ENCODE peak calls at places on chromosomes 2 and 18, in ten cellular contexts. One of them, this sample, is unnamed.

GRCh38 chr2:71212336-71212735 is 14.6 kb downstream of the PAIP2B start:
- DNase-seq in heart right ventricle: no peak
- DNase-seq in HCT116: no peak
- DNase-seq in tibial artery: no peak
- DNase-seq in SK-N-SH: no peak
- DNase-seq in sigmoid colon: no peak
- DNase-seq in left ventricle myocardium inferior: no peak
- DNase-seq in PC-3: no peak
- DNase-seq in endodermal cell: no peak
- DNase-seq in spleen: no peak
- DNase-seq in this sample: no peak

GRCh38 chr18:73987247-73987980 is 160.2 kb downstream of the FBXO15 start:
- DNase-seq in heart right ventricle: no peak
- DNase-seq in HCT116: no peak
- DNase-seq in tibial artery: no peak
- DNase-seq in SK-N-SH: no peak
- DNase-seq in sigmoid colon: no peak
- DNase-seq in left ventricle myocardium inferior: no peak
- DNase-seq in PC-3: peak; percentile 64
- DNase-seq in endodermal cell: no peak
- DNase-seq in spleen: no peak
- DNase-seq in this sample: no peak

GRCh38 chr2:112614201-112614840 is 29.9 kb downstream of the CHCHD5 start:
- DNase-seq in heart right ventricle: no peak
- DNase-seq in HCT116: no peak
- DNase-seq in tibial artery: no peak
- DNase-seq in SK-N-SH: no peak
- DNase-seq in sigmoid colon: peak; percentile 53
- DNase-seq in left ventricle myocardium inferior: no peak
- DNase-seq in PC-3: no peak
- DNase-seq in endodermal cell: peak; percentile 86
- DNase-seq in spleen: peak; percentile 45
- DNase-seq in this sample: no peak

GRCh38 chr2:238585836-238586821 is 159.4 kb downstream of the ASB1 start:
- DNase-seq in heart right ventricle: no peak
- DNase-seq in HCT116: no peak
- DNase-seq in tibial artery: no peak
- DNase-seq in SK-N-SH: no peak
- DNase-seq in sigmoid colon: peak; percentile 76
- DNase-seq in left ventricle myocardium inferior: no peak
- DNase-seq in PC-3: no peak
- DNase-seq in endodermal cell: peak; percentile 36
- DNase-seq in spleen: peak; percentile 54
- DNase-seq in this sample: no peak

GRCh38 chr2:235444101-235444597 is 49.7 kb upstream of the AGAP1 start:
- DNase-seq in heart right ventricle: no peak
- DNase-seq in HCT116: peak; percentile 45
- DNase-seq in tibial artery: no peak
- DNase-seq in SK-N-SH: no peak
- DNase-seq in sigmoid colon: no peak
- DNase-seq in left ventricle myocardium inferior: no peak
- DNase-seq in PC-3: peak; percentile 45
- DNase-seq in endodermal cell: peak; percentile 58
- DNase-seq in spleen: no peak
- DNase-seq in this sample: no peak

GRCh38 chr2:134238371-134238770 is 15.5 kb upstream of the MGAT5 start:
- DNase-seq in heart right ventricle: no peak
- DNase-seq in HCT116: no peak
- DNase-seq in tibial artery: no peak
- DNase-seq in SK-N-SH: no peak
- DNase-seq in sigmoid colon: no peak
- DNase-seq in left ventricle myocardium inferior: no peak
- DNase-seq in PC-3: no peak
- DNase-seq in endodermal cell: no peak
- DNase-seq in spleen: no peak
- DNase-seq in this sample: no peak

GRCh38 chr2:168254158-168254935 is 7.0 kb upstream of the STK39 start:
- DNase-seq in heart right ventricle: no peak
- DNase-seq in HCT116: peak; percentile 41
- DNase-seq in tibial artery: no peak
- DNase-seq in SK-N-SH: peak; percentile 23
- DNase-seq in sigmoid colon: no peak
- DNase-seq in left ventricle myocardium inferior: no peak
- DNase-seq in PC-3: peak; percentile 73
- DNase-seq in endodermal cell: no peak
- DNase-seq in spleen: no peak
- DNase-seq in this sample: no peak

GRCh38 chr18:57231846-57232245 is 85.0 kb downstream of the BOD1L2 start:
- DNase-seq in heart right ventricle: no peak
- DNase-seq in HCT116: no peak
- DNase-seq in tibial artery: no peak
- DNase-seq in SK-N-SH: no peak
- DNase-seq in sigmoid colon: no peak
- DNase-seq in left ventricle myocardium inferior: no peak
- DNase-seq in PC-3: no peak
- DNase-seq in endodermal cell: no peak
- DNase-seq in spleen: no peak
- DNase-seq in this sample: no peak

GRCh38 chr2:192887296-192887695 is 692.6 kb upstream of the TMEFF2 start:
- DNase-seq in heart right ventricle: no peak
- DNase-seq in HCT116: no peak
- DNase-seq in tibial artery: no peak
- DNase-seq in SK-N-SH: peak; percentile 36
- DNase-seq in sigmoid colon: no peak
- DNase-seq in left ventricle myocardium inferior: no peak
- DNase-seq in PC-3: no peak
- DNase-seq in endodermal cell: no peak
- DNase-seq in spleen: no peak
- DNase-seq in this sample: no peak

GRCh38 chr2:44825702-44826101 is 115.8 kb upstream of the SIX3 start:
- DNase-seq in heart right ventricle: no peak
- DNase-seq in HCT116: no peak
- DNase-seq in tibial artery: no peak
- DNase-seq in SK-N-SH: no peak
- DNase-seq in sigmoid colon: no peak
- DNase-seq in left ventricle myocardium inferior: no peak
- DNase-seq in PC-3: no peak
- DNase-seq in endodermal cell: no peak
- DNase-seq in spleen: no peak
- DNase-seq in this sample: no peak

GRCh38 chr2:65063426-65063825 is 7.2 kb downstream of the CEP68 start:
- DNase-seq in heart right ventricle: no peak
- DNase-seq in HCT116: no peak
- DNase-seq in tibial artery: peak; percentile 15
- DNase-seq in SK-N-SH: peak; percentile 47
- DNase-seq in sigmoid colon: no peak
- DNase-seq in left ventricle myocardium inferior: no peak
- DNase-seq in PC-3: no peak
- DNase-seq in endodermal cell: no peak
- DNase-seq in spleen: no peak
- DNase-seq in this sample: no peak

GRCh38 chr2:65061910-65062339 is 5.7 kb downstream of the CEP68 start:
- DNase-seq in heart right ventricle: no peak
- DNase-seq in HCT116: no peak
- DNase-seq in tibial artery: no peak
- DNase-seq in SK-N-SH: no peak
- DNase-seq in sigmoid colon: no peak
- DNase-seq in left ventricle myocardium inferior: no peak
- DNase-seq in PC-3: no peak
- DNase-seq in endodermal cell: peak; percentile 31
- DNase-seq in spleen: no peak
- DNase-seq in this sample: no peak

GRCh38 chr2:65064728-65065552 is 8.7 kb downstream of the CEP68 start:
- DNase-seq in heart right ventricle: peak; percentile 62
- DNase-seq in HCT116: no peak
- DNase-seq in tibial artery: peak; percentile 83
- DNase-seq in SK-N-SH: no peak
- DNase-seq in sigmoid colon: peak; percentile 83
- DNase-seq in left ventricle myocardium inferior: peak; percentile 58
- DNase-seq in PC-3: peak; percentile 84
- DNase-seq in endodermal cell: peak; percentile 67
- DNase-seq in spleen: peak; percentile 86
- DNase-seq in this sample: peak; percentile 19

GRCh38 chr2:65061146-65061909 is 5.1 kb downstream of the CEP68 start:
- DNase-seq in heart right ventricle: no peak
- DNase-seq in HCT116: no peak
- DNase-seq in tibial artery: peak; percentile 16
- DNase-seq in SK-N-SH: no peak
- DNase-seq in sigmoid colon: no peak
- DNase-seq in left ventricle myocardium inferior: no peak
- DNase-seq in PC-3: no peak
- DNase-seq in endodermal cell: no peak
- DNase-seq in spleen: no peak
- DNase-seq in this sample: no peak

DNA sequence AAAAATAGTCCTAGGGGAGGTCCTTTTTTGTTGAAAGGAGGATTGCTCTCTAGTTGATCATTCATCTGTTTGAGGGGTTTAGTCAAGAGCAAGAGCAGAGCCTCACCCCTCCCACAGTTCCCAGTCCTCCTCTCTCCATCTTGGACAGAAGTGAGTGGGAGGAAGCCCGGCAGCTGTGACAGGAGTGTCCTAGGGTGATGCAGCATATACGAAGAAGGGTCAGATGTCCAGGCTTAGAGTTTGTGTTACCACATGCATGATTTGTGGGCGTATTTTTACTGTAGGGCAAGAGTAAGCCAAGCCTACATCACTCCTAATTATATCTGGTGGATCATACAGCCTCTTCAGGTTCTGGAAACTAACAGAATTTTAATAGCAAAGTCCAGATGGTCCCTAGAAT is 6.6 kb downstream of the CEP68 start:
- DNase-seq in heart right ventricle: no peak
- DNase-seq in HCT116: no peak
- DNase-seq in tibial artery: peak; percentile 19
- DNase-seq in SK-N-SH: no peak
- DNase-seq in sigmoid colon: no peak
- DNase-seq in left ventricle myocardium inferior: no peak
- DNase-seq in PC-3: no peak
- DNase-seq in endodermal cell: peak; percentile 36
- DNase-seq in spleen: no peak
- DNase-seq in this sample: no peak
- H3K4me1 ChIP-seq in heart right ventricle: peaks cover 88% of the 10 kb centered on the region
- H3K4me1 ChIP-seq in HCT116: peaks cover 8% of the 10 kb centered on the region
- H3K4me1 ChIP-seq in tibial artery: no peaks in the 10 kb centered on the region
- H3K4me1 ChIP-seq in SK-N-SH: peaks cover 15% of the 10 kb centered on the region
- H3K4me1 ChIP-seq in sigmoid colon: peaks cover 77% of the 10 kb centered on the region
- H3K4me1 ChIP-seq in left ventricle myocardium inferior: peaks cover 96% of the 10 kb centered on the region
- H3K4me1 ChIP-seq in PC-3: peaks cover 27% of the 10 kb centered on the region
- H3K4me1 ChIP-seq in endodermal cell: no peaks in the 10 kb centered on the region
- H3K4me1 ChIP-seq in spleen: peaks cover 85% of the 10 kb centered on the region
- H3K4me1 ChIP-seq in this sample: peaks cover 37% of the 10 kb centered on the region

DNA sequence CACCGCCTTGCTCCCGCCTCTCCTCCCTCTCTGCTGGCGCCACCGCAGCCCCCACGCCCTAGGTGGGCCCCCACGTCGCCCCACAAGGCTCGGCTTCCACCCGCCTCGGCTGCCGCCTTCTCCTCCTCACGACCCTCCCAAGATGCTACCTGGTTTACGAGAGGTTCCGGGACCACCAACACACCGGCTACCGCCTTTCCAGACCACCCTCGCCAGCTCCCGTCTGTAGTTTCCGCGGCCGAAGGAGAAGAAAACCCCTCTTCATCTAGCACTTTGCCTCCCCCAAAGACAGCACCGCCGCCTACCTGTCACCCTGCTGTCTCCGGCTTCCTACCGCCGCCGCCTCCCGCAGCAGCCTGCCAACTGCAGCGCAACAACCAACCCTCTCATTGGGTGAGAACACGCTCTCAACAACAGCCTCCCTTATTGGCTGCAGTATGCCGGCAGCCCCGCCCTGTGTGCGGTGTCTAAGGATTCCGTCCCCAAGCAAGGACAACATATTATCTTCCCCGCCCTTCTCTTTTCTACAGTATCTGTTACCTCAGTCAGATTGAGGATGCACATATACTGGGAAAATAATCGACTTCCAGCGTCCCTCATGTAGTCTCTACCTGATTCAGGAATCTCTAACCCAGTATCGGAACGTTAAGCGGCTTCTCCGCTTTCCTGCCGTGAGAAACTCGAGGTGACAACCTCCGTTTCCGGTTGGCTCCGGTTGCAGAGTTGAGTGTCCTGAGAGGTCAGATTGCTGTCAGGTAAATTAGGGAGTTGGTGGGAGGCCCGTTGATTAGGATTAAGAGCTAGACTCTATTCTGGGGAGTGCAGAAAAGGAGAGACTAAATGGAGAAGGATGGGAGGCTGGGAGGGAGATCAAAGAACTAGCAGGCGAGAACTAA is at the start of the genes HYCC2 and NDUFB3:
- DNase-seq in heart right ventricle: peak; percentile 90
- DNase-seq in HCT116: peak; percentile 92
- DNase-seq in tibial artery: peak; percentile 89
- DNase-seq in SK-N-SH: peak; percentile 97
- DNase-seq in sigmoid colon: peak; percentile 96
- DNase-seq in left ventricle myocardium inferior: peak; percentile 89
- DNase-seq in PC-3: peak; percentile 95
- DNase-seq in endodermal cell: peak; percentile 97
- DNase-seq in spleen: peak; percentile 95
- DNase-seq in this sample: peak; percentile 65
- TF ChIP-seq CTCF in heart right ventricle: peak; percentile 28
- TF ChIP-seq CTCF in HCT116: no peak
- TF ChIP-seq CTCF in tibial artery: peak; percentile 32
- TF ChIP-seq CTCF in SK-N-SH: peak; percentile 34
- TF ChIP-seq CTCF in sigmoid colon: no peak
- TF ChIP-seq CTCF in left ventricle myocardium inferior: peak; percentile 58
- TF ChIP-seq CTCF in PC-3: no peak
- TF ChIP-seq CTCF in endodermal cell: peak; percentile 42
- TF ChIP-seq CTCF in spleen: peak; percentile 50
- TF ChIP-seq CTCF in this sample: no peak

GRCh38 chr2:54468643-54469042 is 12.5 kb downstream of the SPTBN1 start:
- DNase-seq in heart right ventricle: no peak
- DNase-seq in HCT116: no peak
- DNase-seq in tibial artery: no peak
- DNase-seq in SK-N-SH: no peak
- DNase-seq in sigmoid colon: no peak
- DNase-seq in left ventricle myocardium inferior: no peak
- DNase-seq in PC-3: no peak
- DNase-seq in endodermal cell: no peak
- DNase-seq in spleen: no peak
- DNase-seq in this sample: no peak
- H3K4me1 ChIP-seq in heart right ventricle: peaks cover 74% of the 10 kb centered on the region
- H3K4me1 ChIP-seq in HCT116: peaks cover 11% of the 10 kb centered on the region
- H3K4me1 ChIP-seq in tibial artery: peaks cover 4% of the 10 kb centered on the region
- H3K4me1 ChIP-seq in SK-N-SH: peaks cover 30% of the 10 kb centered on the region
- H3K4me1 ChIP-seq in sigmoid colon: peaks cover 65% of the 10 kb centered on the region
- H3K4me1 ChIP-seq in left ventricle myocardium inferior: peaks cover 96% of the 10 kb centered on the region
- H3K4me1 ChIP-seq in PC-3: no peaks in the 10 kb centered on the region
- H3K4me1 ChIP-seq in endodermal cell: peaks cover 7% of the 10 kb centered on the region
- H3K4me1 ChIP-seq in spleen: peaks cover 38% of the 10 kb centered on the region
- H3K4me1 ChIP-seq in this sample: no peaks in the 10 kb centered on the region

GRCh38 chr2:216012133-216012829 is 1.1 kb downstream of the MREG start:
- DNase-seq in heart right ventricle: no peak
- DNase-seq in HCT116: no peak
- DNase-seq in tibial artery: no peak
- DNase-seq in SK-N-SH: peak; percentile 59
- DNase-seq in sigmoid colon: no peak
- DNase-seq in left ventricle myocardium inferior: no peak
- DNase-seq in PC-3: peak; percentile 77
- DNase-seq in endodermal cell: peak; percentile 41
- DNase-seq in spleen: no peak
- DNase-seq in this sample: no peak
- TF ChIP-seq CTCF in heart right ventricle: no peak
- TF ChIP-seq CTCF in HCT116: no peak
- TF ChIP-seq CTCF in tibial artery: no peak
- TF ChIP-seq CTCF in SK-N-SH: peak; percentile 16
- TF ChIP-seq CTCF in sigmoid colon: no peak
- TF ChIP-seq CTCF in left ventricle myocardium inferior: no peak
- TF ChIP-seq CTCF in PC-3: peak; percentile 35
- TF ChIP-seq CTCF in endodermal cell: peak; percentile 43
- TF ChIP-seq CTCF in spleen: no peak
- TF ChIP-seq CTCF in this sample: peak; percentile 35

This sample was measured in esophagus squamous epithelium.